ENCODE peak calls at places on chromosomes 2 and 18, in seven cellular contexts. P is fibroblast of pulmonary artery, J is right lobe of liver, V is foreskin fibroblast, C is heart left ventricle, S is AG04450, B is dorsolateral prefrontal cortex. G is an unnamed sample.

GRCh38 chr18:42821492-42821891 is 294.0 kb downstream of the RIT2 start:
- DNase-seq in C (no peak), V (no peak), B (no peak), S (no peak), J (no peak), P (no peak), G (no peak)

GRCh38 chr2:172674034-172674967 is 61.3 kb upstream of the RAPGEF4 start:
- DNase-seq in J (peak; percentile 68), V (no peak), S (no peak), C (peak; percentile 34), B (no peak), P (peak; percentile 39), G (no peak)

GRCh38 chr18:26286008-26286407 is 59.8 kb downstream of the TAF4B start:
- DNase-seq in C (no peak), V (no peak), P (no peak), J (no peak), B (no peak), S (no peak), G (no peak)

GRCh38 chr2:195319112-195319460 is 337.9 kb upstream of the SLC39A10 start:
- DNase-seq in P (peak; percentile 63), C (no peak), S (peak; percentile 49), J (no peak), V (peak; percentile 24), B (no peak), G (no peak)

GRCh38 chr2:38433607-38433975 is 56.5 kb upstream of the ATL2 start:
- DNase-seq in C (no peak), B (no peak), P (no peak), J (no peak), S (no peak), V (no peak), G (no peak)

GRCh38 chr2:19124135-19124534 is 234.3 kb downstream of the OSR1 start:
- DNase-seq in C (no peak), S (peak; percentile 66), B (no peak), J (no peak), V (peak; percentile 91), P (peak; percentile 61), G (no peak)

GRCh38 chr2:55418072-55418471 is 1.6 kb downstream of the CCDC88A start:
- DNase-seq in C (no peak), B (no peak), P (peak; percentile 33), V (no peak), S (no peak), J (no peak), G (no peak)

GRCh38 chr2:27049422-27050280 is 1.8 kb upstream of the AGBL5 start:
- DNase-seq in P (no peak), B (no peak), J (peak; percentile 72), V (no peak), C (peak; percentile 36), S (no peak), G (no peak)

GRCh38 chr2:206084870-206085741 is 868 bp downstream of the INO80D start:
- DNase-seq in V (no peak), B (no peak), S (no peak), P (no peak), C (peak; percentile 39), J (peak; percentile 64), G (no peak)

GRCh38 chr2:118706844-118707243 is 140.6 kb downstream of the EN1 start:
- DNase-seq in P (no peak), B (no peak), S (no peak), V (no peak), C (no peak), J (no peak), G (no peak)

GRCh38 chr2:239765076-239765845 is 259.9 kb downstream of the NDUFA10 start:
- DNase-seq in C (no peak), B (no peak), J (peak; percentile 16), V (no peak), P (no peak), S (no peak), G (no peak)

GRCh38 chr2:71801969-71802368 is 345.7 kb downstream of the CYP26B1 start:
- DNase-seq in S (no peak), B (peak; percentile 70), C (peak; percentile 73), J (no peak), P (peak; percentile 77), V (peak; percentile 36), G (no peak)

GRCh38 chr2:161400076-161400475 is 16.0 kb upstream of the TBR1 start:
- DNase-seq in P (peak; percentile 27), V (peak; percentile 47), J (no peak), B (no peak), S (no peak), C (no peak), G (no peak)

GRCh38 chr2:230694241-230694640 is 18.4 kb upstream of the CAB39 start:
- DNase-seq in S (no peak), C (no peak), P (no peak), J (no peak), B (no peak), V (no peak), G (no peak)

GRCh38 chr2:191299866-191300265 is 54.7 kb downstream of the MYO1B start:
- DNase-seq in V (no peak), C (no peak), S (no peak), P (no peak), J (no peak), B (no peak), G (no peak)

GRCh38 chr2:71700880-71701397 is 247.6 kb downstream of the DYSF start:
- DNase-seq in V (no peak), B (peak; percentile 74), S (no peak), P (peak; percentile 17), C (peak; percentile 93), J (no peak), G (no peak)

GRCh38 chr2:199480966-199481365 is 23.2 kb upstream of the SATB2 start:
- DNase-seq in B (no peak), V (no peak), S (no peak), J (no peak), P (no peak), C (no peak), G (no peak)

GRCh38 chr2:199490049-199490448 is 32.3 kb upstream of the SATB2 start:
- DNase-seq in J (no peak), B (no peak), V (no peak), S (no peak), P (no peak), C (no peak), G (no peak)

GRCh38 chr2:199485732-199486335 is 28.1 kb upstream of the SATB2 start:
- DNase-seq in C (no peak), P (peak; percentile 63), J (peak; percentile 66), B (peak; percentile 71), S (no peak), V (peak; percentile 21), G (peak; percentile 27)

GRCh38 chr2:199488772-199489400 is 31.1 kb upstream of the SATB2 start:
- DNase-seq in P (peak; percentile 70), V (peak; percentile 48), J (no peak), C (no peak), B (peak; percentile 45), S (peak; percentile 26), G (peak; percentile 35)

GRCh38 chr2:199484927-199485326 is 27.2 kb upstream of the SATB2 start:
- DNase-seq in J (no peak), C (no peak), V (no peak), S (no peak), P (no peak), B (no peak), G (no peak)
- TF ChIP-seq CTCF in J (no peak), C (no peak), V (peak; percentile 32), S (peak; percentile 43), P (peak; percentile 7), B (no peak), G (peak; percentile 13)

GRCh38 chr18:22560283-22560627 is 142.5 kb upstream of the CTAGE1 start:
- DNase-seq in J (no peak), V (no peak), B (no peak), C (no peak), S (no peak), P (no peak), G (no peak)

GRCh38 chr18:22560797-22561196 is 143.1 kb upstream of the CTAGE1 start:
- DNase-seq in C (no peak), J (no peak), B (no peak), V (no peak), S (no peak), P (no peak), G (no peak)

GRCh38 chr18:22559414-22560282 is 141.9 kb upstream of the CTAGE1 start:
- DNase-seq in V (peak; percentile 49), C (peak; percentile 85), B (no peak), J (peak; percentile 79), S (no peak), P (peak; percentile 79), G (no peak)

GRCh38 chr18:22557160-22557941 is 139.6 kb upstream of the CTAGE1 start:
- DNase-seq in S (no peak), P (peak; percentile 70), C (no peak), V (no peak), B (no peak), J (no peak), G (no peak)

DNA sequence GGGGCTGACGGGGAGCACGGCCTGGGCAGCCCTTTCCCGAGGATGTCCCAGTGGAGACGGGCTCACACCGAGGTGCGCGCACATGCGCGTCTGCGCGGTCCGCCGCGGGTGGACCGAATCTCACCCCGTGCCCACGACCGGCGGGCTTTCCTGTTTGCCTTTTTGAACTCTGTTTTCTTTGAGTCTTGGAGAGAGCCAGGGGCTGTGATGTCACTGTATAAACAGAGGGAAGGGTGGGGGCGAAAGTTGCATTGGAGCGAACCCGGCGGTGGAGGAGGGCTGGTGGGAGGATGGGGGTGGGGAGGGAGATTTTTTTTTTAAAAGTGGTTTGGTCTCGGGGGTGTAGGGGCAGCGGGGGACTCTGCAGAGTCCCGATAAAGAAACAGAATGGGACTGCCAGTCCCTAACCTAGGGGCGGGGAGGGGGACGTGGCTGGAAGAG is 141.2 kb upstream of the CTAGE1 start:
- DNase-seq in P (peak; percentile 76), V (no peak), B (no peak), S (no peak), C (peak; percentile 81), J (peak; percentile 91), G (no peak)
- H3K4me3 ChIP-seq in P (peak overlapping the region; percentile 47), V (peak overlapping the region; percentile 58), B (peak overlapping the region; percentile 63), S (peak overlapping the region; percentile 55), C (peak overlapping the region; percentile 70), J (peak overlapping the region; percentile 47), G (peak overlapping the region; percentile 46)

GRCh38 chr2:143282684-143283083 is 153.5 kb downstream of the ARHGAP15 start:
- DNase-seq in C (no peak), J (no peak), B (no peak), V (no peak), P (no peak), S (no peak), G (no peak)
- TF ChIP-seq CTCF in C (no peak), J (no peak), B (no peak), V (peak; percentile 16), P (peak; percentile 27), S (peak; percentile 22), G (peak; percentile 31)

DNA sequence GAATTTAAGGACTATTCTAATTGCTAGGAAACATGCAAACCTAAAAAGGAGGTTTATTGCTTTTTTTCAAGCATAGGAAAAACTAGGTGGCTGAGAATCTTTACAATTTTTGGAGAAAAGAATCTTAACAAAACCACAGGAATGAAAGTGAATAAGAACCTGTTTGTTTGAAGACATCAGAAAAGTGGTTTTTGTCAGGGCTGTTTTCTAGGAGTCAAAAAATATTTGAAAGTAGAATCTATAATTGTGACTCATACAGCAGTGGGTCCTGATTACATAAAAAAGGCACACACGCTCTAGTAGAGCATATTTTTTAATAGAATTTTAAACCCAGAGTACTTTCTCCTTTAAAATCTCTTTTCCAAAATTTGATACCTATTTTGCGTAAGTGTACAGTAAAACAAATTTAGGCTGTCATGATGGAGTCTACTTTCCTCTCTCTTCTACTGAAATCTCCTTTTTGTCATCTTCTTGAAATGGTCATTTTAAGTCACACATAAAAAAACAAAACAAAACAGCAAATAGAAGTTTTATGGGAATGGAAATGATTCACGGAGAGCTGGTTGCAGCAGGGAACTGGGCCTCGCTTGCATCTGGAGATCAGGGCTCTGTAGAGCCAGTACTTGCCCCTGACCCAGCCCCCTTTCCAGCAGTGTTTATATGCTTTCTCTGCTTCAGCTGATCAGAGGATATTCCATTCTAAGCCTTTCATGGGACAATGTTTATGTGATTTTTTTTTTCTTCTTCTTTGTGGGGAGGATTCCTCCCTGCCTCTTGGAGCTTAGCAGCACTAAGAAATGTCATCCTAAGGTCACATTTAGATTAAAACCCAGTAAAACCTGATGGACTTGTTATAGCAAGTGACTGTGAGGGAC is 59.1 kb upstream of the PELI1 start:
- DNase-seq in C (no peak), V (peak; percentile 55), S (no peak), P (peak; percentile 17), B (no peak), J (no peak), G (no peak)
- H3K4me3 ChIP-seq in C (no peak overlapping the region), V (peak overlapping the region; percentile 6), S (no peak overlapping the region), P (no peak overlapping the region), B (peak overlapping the region; percentile 32), J (no peak overlapping the region), G (no peak overlapping the region)

G was measured in HFF-Myc.